ENCODE peak calls at places on chromosomes 12 and 14, in four cellular contexts. One of them, this sample, is unnamed.

GRCh38 chr12:123337053-123337452 is 27.6 kb downstream of the SBNO1 start:
- ATAC-seq in upper lobe of left lung: no peak
- ATAC-seq in K562: no peak
- ATAC-seq in body of pancreas: no peak
- ATAC-seq in this sample: no peak

GRCh38 chr12:108826807-108827721 is 30.3 kb downstream of the SSH1 start:
- ATAC-seq in upper lobe of left lung: peak; percentile 56
- ATAC-seq in K562: no peak
- ATAC-seq in body of pancreas: peak; percentile 16
- ATAC-seq in this sample: peak; percentile 26

GRCh38 chr14:105006831-105007592 is 13.9 kb downstream of the CDCA4 start:
- ATAC-seq in upper lobe of left lung: no peak
- ATAC-seq in K562: peak; percentile 39
- ATAC-seq in body of pancreas: no peak
- ATAC-seq in this sample: no peak

GRCh38 chr12:110732572-110732971 is 10.1 kb downstream of the PPP1CC start:
- ATAC-seq in upper lobe of left lung: no peak
- ATAC-seq in K562: no peak
- ATAC-seq in body of pancreas: no peak
- ATAC-seq in this sample: no peak

GRCh38 chr12:19575307-19576243 is 136.3 kb downstream of the AEBP2 start:
- ATAC-seq in upper lobe of left lung: no peak
- ATAC-seq in K562: no peak
- ATAC-seq in body of pancreas: peak; percentile 21
- ATAC-seq in this sample: peak; percentile 67

GRCh38 chr12:119319638-119320037 is 14.9 kb upstream of the CCDC60 start:
- ATAC-seq in upper lobe of left lung: no peak
- ATAC-seq in K562: no peak
- ATAC-seq in body of pancreas: no peak
- ATAC-seq in this sample: peak; percentile 62

GRCh38 chr14:105885561-105886320 is 359.4 kb downstream of the TMEM121 start:
- ATAC-seq in upper lobe of left lung: no peak
- ATAC-seq in K562: no peak
- ATAC-seq in body of pancreas: no peak
- ATAC-seq in this sample: no peak

GRCh38 chr12:128644664-128645296 is 179.0 kb downstream of the SLC15A4 start:
- ATAC-seq in upper lobe of left lung: no peak
- ATAC-seq in K562: peak; percentile 69
- ATAC-seq in body of pancreas: no peak
- ATAC-seq in this sample: no peak

GRCh38 chr12:26741828-26742227 is 91.2 kb downstream of the ITPR2 start:
- ATAC-seq in upper lobe of left lung: no peak
- ATAC-seq in K562: no peak
- ATAC-seq in body of pancreas: no peak
- ATAC-seq in this sample: no peak

DNA sequence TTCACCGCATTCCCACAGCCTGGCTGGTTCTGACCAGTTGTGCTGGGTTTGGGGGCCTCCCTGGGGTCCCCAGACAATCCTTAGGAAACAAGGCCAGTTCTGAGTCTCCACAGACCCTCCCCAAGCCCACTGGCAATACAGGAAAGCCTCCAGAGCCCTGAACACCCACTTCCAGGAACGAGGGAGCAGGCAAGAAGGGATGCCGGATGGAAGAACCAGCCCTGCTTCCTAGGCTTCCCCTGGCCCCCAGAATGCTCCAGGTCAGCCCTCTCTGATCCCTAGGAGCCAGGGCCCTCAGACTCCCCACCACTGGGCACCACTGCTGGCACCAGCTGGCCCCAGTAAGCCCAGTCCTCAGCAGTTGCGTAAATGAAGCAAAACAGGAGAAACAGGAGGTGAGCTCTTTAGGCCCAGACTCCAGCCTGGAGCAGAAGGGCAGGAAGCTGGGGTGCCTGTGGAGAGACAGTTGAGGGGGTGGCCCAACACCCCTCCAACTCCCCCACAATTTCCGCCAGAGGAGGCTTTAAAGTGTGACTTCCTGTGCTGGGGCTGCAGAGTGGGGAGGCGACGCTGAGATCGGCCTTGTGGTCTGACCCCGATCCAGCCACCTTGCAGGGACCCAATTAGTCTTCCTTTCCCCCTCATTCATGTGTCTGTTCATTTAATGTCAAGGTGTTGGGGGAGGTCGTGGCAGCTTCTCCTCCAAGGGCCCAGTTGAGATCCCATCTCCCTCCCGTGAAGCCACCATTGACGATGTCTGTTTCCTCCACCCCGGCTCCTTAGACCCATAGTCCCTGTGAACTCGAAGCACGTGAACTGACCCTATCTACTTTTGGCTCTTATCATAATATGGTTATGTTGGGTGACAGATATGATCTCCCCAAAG is 4.8 kb downstream of the TNFRSF1A start:
- ATAC-seq in upper lobe of left lung: no peak
- ATAC-seq in K562: peak; percentile 12
- ATAC-seq in body of pancreas: no peak
- ATAC-seq in this sample: no peak
- TF ChIP-seq POLR2A in upper lobe of left lung: peak; percentile 48
- TF ChIP-seq POLR2A in K562: peak; percentile 62
- TF ChIP-seq POLR2A in body of pancreas: no peak
- TF ChIP-seq POLR2A in this sample: peak; percentile 6

DNA sequence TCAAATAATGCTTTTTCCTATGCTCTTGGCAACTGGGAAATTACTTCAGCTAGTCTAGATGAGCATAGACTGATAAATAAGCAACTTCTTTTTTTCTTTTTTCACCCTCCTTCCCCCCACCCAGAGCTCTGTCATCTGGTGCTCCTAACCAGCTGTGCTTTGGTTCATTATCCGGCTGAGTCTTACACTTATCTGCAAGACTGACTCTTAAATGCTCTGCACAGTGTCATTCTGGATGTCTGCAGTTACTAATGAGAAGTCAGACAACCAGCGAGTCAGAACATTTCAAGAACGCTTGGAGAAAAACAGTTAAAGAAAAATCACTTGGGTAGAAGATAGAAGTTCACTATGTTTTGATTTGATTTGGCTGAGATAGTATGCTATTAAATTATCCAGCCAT is 328.8 kb upstream of the PRICKLE1 start:
- ATAC-seq in upper lobe of left lung: no peak
- ATAC-seq in K562: no peak
- ATAC-seq in body of pancreas: no peak
- ATAC-seq in this sample: no peak
- H3K27ac ChIP-seq in upper lobe of left lung: no peak overlapping the region
- H3K27ac ChIP-seq in K562: no peak overlapping the region
- H3K27ac ChIP-seq in body of pancreas: no peak overlapping the region
- H3K27ac ChIP-seq in this sample: no peak overlapping the region

GRCh38 chr12:38903596-38903995 is 1.8 kb downstream of the CPNE8 start:
- ATAC-seq in upper lobe of left lung: no peak
- ATAC-seq in K562: no peak
- ATAC-seq in body of pancreas: no peak
- ATAC-seq in this sample: no peak

GRCh38 chr12:38907171-38907923 is 2.0 kb upstream of the CPNE8 start:
- ATAC-seq in upper lobe of left lung: no peak
- ATAC-seq in K562: no peak
- ATAC-seq in body of pancreas: no peak
- ATAC-seq in this sample: no peak

GRCh38 chr12:38904932-38905479 is 385 bp downstream of the CPNE8 start:
- ATAC-seq in upper lobe of left lung: peak; percentile 91
- ATAC-seq in K562: peak; percentile 83
- ATAC-seq in body of pancreas: peak; percentile 74
- ATAC-seq in this sample: peak; percentile 87

GRCh38 chr12:38905480-38906351 is at the start of gene CPNE8:
- ATAC-seq in upper lobe of left lung: peak; percentile 95
- ATAC-seq in K562: peak; percentile 83
- ATAC-seq in body of pancreas: peak; percentile 67
- ATAC-seq in this sample: peak; percentile 88

DNA sequence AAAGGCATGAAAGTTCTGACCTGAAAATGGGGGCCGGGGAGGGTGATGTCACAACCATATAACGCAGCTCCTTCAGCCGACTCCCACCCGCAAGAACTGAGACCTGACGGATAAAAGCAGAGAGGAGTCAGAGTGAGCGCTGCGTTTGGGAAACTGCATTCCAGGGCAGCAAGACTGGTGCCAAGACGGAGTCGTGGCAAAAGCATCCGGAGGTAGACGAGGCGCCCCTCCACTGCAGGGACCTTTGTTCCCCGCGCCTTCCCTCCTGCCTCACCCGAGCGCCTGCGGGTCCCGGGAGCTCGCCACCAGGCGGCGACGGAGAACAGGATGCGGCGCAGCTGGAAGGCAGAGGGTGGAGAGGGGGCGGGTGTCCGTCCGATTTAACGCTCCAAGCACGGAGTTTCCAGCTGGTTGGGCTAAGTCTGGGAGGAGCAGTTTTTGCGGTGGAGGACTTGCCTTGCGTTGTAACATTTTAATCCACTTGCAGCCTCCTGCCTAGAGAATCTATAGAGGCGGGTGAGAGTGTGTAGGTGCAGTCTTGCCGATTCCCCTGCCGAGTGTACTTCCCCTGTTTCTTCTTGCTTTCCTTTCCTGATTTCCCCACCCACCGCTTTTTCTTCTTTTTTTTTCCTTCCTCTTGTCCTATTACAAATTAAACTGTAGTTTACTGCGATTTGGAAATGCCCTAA is 1.2 kb upstream of the CPNE8 start:
- ATAC-seq in upper lobe of left lung: peak; percentile 90
- ATAC-seq in K562: peak; percentile 89
- ATAC-seq in body of pancreas: peak; percentile 83
- ATAC-seq in this sample: peak; percentile 74
- TF ChIP-seq POLR2A in upper lobe of left lung: no peak
- TF ChIP-seq POLR2A in K562: no peak
- TF ChIP-seq POLR2A in body of pancreas: no peak
- TF ChIP-seq POLR2A in this sample: peak; percentile 31

DNA sequence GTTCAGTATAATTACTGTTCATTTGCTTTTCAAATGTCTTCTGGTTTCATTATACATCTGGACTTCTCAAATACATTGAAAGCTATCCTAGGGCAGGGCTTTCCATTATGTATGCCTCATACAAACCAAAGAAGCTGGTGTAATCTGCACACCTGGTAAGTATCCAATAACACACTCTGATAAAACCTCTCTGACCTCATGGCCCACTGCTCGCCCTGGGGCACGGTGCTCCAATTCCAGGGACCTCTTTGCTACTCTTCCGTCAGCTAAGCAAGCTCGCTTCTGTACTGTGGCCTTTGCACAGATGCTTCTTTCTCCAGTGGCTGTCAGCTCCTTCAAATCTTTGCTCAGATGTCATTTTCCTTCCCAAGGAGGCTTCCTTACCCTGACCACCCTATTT is 22.0 kb upstream of the ISM2 start:
- ATAC-seq in upper lobe of left lung: no peak
- ATAC-seq in K562: no peak
- ATAC-seq in body of pancreas: no peak
- ATAC-seq in this sample: no peak
- H3K27ac ChIP-seq in upper lobe of left lung: no peak overlapping the region
- H3K27ac ChIP-seq in K562: no peak overlapping the region
- H3K27ac ChIP-seq in body of pancreas: no peak overlapping the region
- H3K27ac ChIP-seq in this sample: no peak overlapping the region

GRCh38 chr14:98647754-98648153 is 624.2 kb downstream of the BCL11B start:
- ATAC-seq in upper lobe of left lung: no peak
- ATAC-seq in K562: no peak
- ATAC-seq in body of pancreas: no peak
- ATAC-seq in this sample: no peak

DNA sequence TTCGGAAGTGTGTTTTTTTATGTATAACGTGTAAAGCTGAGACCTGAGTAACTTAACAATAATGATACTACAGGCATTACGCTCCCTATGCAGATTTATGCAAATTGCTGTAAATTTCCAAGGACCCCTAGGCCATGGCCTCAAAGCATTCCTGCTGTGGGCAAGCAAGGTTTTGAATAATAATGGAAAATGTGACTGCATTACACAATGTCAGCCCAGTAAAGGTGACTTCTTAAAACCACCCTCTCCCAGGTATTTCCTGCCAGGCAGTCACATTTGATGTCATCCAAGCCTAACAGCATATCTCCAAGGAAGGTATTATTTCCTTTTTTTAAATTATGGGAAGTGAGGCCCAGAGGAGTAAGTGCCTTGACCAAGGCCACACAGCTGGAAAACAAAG is 621.0 kb downstream of the BCL11B start:
- ATAC-seq in upper lobe of left lung: no peak
- ATAC-seq in K562: no peak
- ATAC-seq in body of pancreas: no peak
- ATAC-seq in this sample: no peak
- TF ChIP-seq POLR2A in upper lobe of left lung: no peak
- TF ChIP-seq POLR2A in K562: no peak
- TF ChIP-seq POLR2A in body of pancreas: no peak
- TF ChIP-seq POLR2A in this sample: no peak

DNA sequence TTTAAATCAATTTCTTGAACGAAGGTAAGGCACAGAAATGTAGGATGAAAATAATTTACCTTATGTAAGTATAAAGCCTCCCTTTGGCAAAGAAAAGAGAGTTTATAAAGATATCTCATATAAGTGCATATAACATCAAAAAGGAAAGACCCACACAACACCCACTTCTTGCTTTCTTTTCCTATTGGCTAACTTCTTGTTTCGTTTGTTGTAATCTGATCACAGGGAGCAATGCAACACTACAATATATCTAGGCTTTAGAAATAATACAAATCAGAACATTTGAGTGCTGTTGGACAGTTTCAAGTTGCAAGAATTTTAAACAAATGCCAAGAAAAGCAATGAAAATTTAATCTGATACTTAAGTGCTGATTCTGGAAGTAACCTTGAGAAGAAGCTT is 1.3 kb downstream of the FGD6 start:
- ATAC-seq in upper lobe of left lung: no peak
- ATAC-seq in K562: no peak
- ATAC-seq in body of pancreas: no peak
- ATAC-seq in this sample: no peak
- H3K27ac ChIP-seq in upper lobe of left lung: peak overlapping the region; percentile 97
- H3K27ac ChIP-seq in K562: no peak overlapping the region
- H3K27ac ChIP-seq in body of pancreas: peak overlapping the region; percentile 94
- H3K27ac ChIP-seq in this sample: peak overlapping the region; percentile 96

GRCh38 chr12:76266797-76267196 is 81.4 kb downstream of the BBS10 start:
- ATAC-seq in upper lobe of left lung: peak; percentile 93
- ATAC-seq in K562: no peak
- ATAC-seq in body of pancreas: peak; percentile 33
- ATAC-seq in this sample: peak; percentile 90
- TF ChIP-seq POLR2A in upper lobe of left lung: no peak
- TF ChIP-seq POLR2A in K562: no peak
- TF ChIP-seq POLR2A in body of pancreas: no peak
- TF ChIP-seq POLR2A in this sample: no peak

GRCh38 chr14:100406505-100407131 is 83.5 kb downstream of the SLC25A47 start:
- ATAC-seq in upper lobe of left lung: no peak
- ATAC-seq in K562: peak; percentile 89
- ATAC-seq in body of pancreas: peak; percentile 74
- ATAC-seq in this sample: peak; percentile 57

GRCh38 chr14:100409016-100409385 is 85.9 kb downstream of the SLC25A47 start:
- ATAC-seq in upper lobe of left lung: no peak
- ATAC-seq in K562: peak; percentile 19
- ATAC-seq in body of pancreas: no peak
- ATAC-seq in this sample: no peak

GRCh38 chr14:100408350-100409015 is 85.3 kb downstream of the SLC25A47 start:
- ATAC-seq in upper lobe of left lung: peak; percentile 42
- ATAC-seq in K562: peak; percentile 79
- ATAC-seq in body of pancreas: peak; percentile 45
- ATAC-seq in this sample: no peak

GRCh38 chr14:100405752-100406455 is 82.8 kb downstream of the SLC25A47 start:
- ATAC-seq in upper lobe of left lung: no peak
- ATAC-seq in K562: no peak
- ATAC-seq in body of pancreas: peak; percentile 50
- ATAC-seq in this sample: no peak

GRCh38 chr14:100407376-100408102 is 84.4 kb downstream of the SLC25A47 start:
- ATAC-seq in upper lobe of left lung: no peak
- ATAC-seq in K562: no peak
- ATAC-seq in body of pancreas: no peak
- ATAC-seq in this sample: no peak
- H3K27ac ChIP-seq in upper lobe of left lung: no peak overlapping the region
- H3K27ac ChIP-seq in K562: peak overlapping the region; percentile 65
- H3K27ac ChIP-seq in body of pancreas: peak overlapping the region; percentile 73
- H3K27ac ChIP-seq in this sample: no peak overlapping the region